ENCODE peak calls at places on chromosome 13, in four cellular contexts. One of them, this sample, is unnamed.
A peak's percentile ranks its signal among the peaks of the same experiment; 100 is the strongest.

GRCh38 chr13:20239748-20240147 is 7.6 kb upstream of the GJB6 start:
- DNase-seq in stimulated activated CD4-positive, alpha-beta T cell treated with anti-CD3 and anti-CD28 coated beads, Interleukin-2, amount 100 ng/mL, for 24 hours: no peak
- DNase-seq in IMR-90: no peak
- DNase-seq in cerebellar nuclear complex: no peak
- DNase-seq in this sample: no peak

GRCh38 chr13:79434578-79434977 is 28.5 kb upstream of the RBM26 start:
- DNase-seq in stimulated activated CD4-positive, alpha-beta T cell treated with anti-CD3 and anti-CD28 coated beads, Interleukin-2, amount 100 ng/mL, for 24 hours: no peak
- DNase-seq in IMR-90: peak; percentile 42
- DNase-seq in cerebellar nuclear complex: no peak
- DNase-seq in this sample: no peak

GRCh38 chr13:42064259-42064658 is 15.8 kb downstream of the DGKH start:
- DNase-seq in stimulated activated CD4-positive, alpha-beta T cell treated with anti-CD3 and anti-CD28 coated beads, Interleukin-2, amount 100 ng/mL, for 24 hours: no peak
- DNase-seq in IMR-90: peak; percentile 94
- DNase-seq in cerebellar nuclear complex: no peak
- DNase-seq in this sample: no peak

GRCh38 chr13:29379281-29379680 is 216.2 kb downstream of the SLC7A1 start:
- DNase-seq in stimulated activated CD4-positive, alpha-beta T cell treated with anti-CD3 and anti-CD28 coated beads, Interleukin-2, amount 100 ng/mL, for 24 hours: no peak
- DNase-seq in IMR-90: no peak
- DNase-seq in cerebellar nuclear complex: no peak
- DNase-seq in this sample: peak; percentile 34

GRCh38 chr13:73166204-73166603 is 107.4 kb downstream of the KLF5 start:
- DNase-seq in stimulated activated CD4-positive, alpha-beta T cell treated with anti-CD3 and anti-CD28 coated beads, Interleukin-2, amount 100 ng/mL, for 24 hours: no peak
- DNase-seq in IMR-90: no peak
- DNase-seq in cerebellar nuclear complex: no peak
- DNase-seq in this sample: no peak

GRCh38 chr13:85148009-85148408 is 651.2 kb downstream of the SLITRK6 start:
- DNase-seq in stimulated activated CD4-positive, alpha-beta T cell treated with anti-CD3 and anti-CD28 coated beads, Interleukin-2, amount 100 ng/mL, for 24 hours: no peak
- DNase-seq in IMR-90: no peak
- DNase-seq in cerebellar nuclear complex: peak; percentile 65
- DNase-seq in this sample: no peak

GRCh38 chr13:83940742-83941141 is 58.5 kb upstream of the SLITRK1 start:
- DNase-seq in stimulated activated CD4-positive, alpha-beta T cell treated with anti-CD3 and anti-CD28 coated beads, Interleukin-2, amount 100 ng/mL, for 24 hours: no peak
- DNase-seq in IMR-90: no peak
- DNase-seq in cerebellar nuclear complex: no peak
- DNase-seq in this sample: no peak

GRCh38 chr13:33229446-33230177 is 55.9 kb downstream of the STARD13 start:
- DNase-seq in stimulated activated CD4-positive, alpha-beta T cell treated with anti-CD3 and anti-CD28 coated beads, Interleukin-2, amount 100 ng/mL, for 24 hours: no peak
- DNase-seq in IMR-90: no peak
- DNase-seq in cerebellar nuclear complex: no peak
- DNase-seq in this sample: no peak

GRCh38 chr13:114200673-114201005 is 21.6 kb downstream of the CFAP97D2 start:
- DNase-seq in stimulated activated CD4-positive, alpha-beta T cell treated with anti-CD3 and anti-CD28 coated beads, Interleukin-2, amount 100 ng/mL, for 24 hours: no peak
- DNase-seq in IMR-90: peak; percentile 19
- DNase-seq in cerebellar nuclear complex: no peak
- DNase-seq in this sample: no peak